ENCODE peak calls at places on chromosome 16, in five cellular contexts. One of them, this sample, is unnamed.

GRCh38 chr16:58062821-58063220 is 37.3 kb downstream of the MMP15 start:
- DNase-seq in GM12878: no peak
- DNase-seq in K562: no peak
- DNase-seq in HepG2: no peak
- DNase-seq in H1: no peak
- DNase-seq in this sample: no peak

GRCh38 chr16:86930001-86930400 is 351.7 kb downstream of the FOXL1 start:
- DNase-seq in HepG2: no peak
- DNase-seq in H1: no peak
- DNase-seq in K562: no peak
- DNase-seq in GM12878: no peak
- DNase-seq in this sample: no peak

GRCh38 chr16:920722-921121 is 50.1 kb downstream of the LMF1 start:
- DNase-seq in GM12878: no peak
- DNase-seq in HepG2: no peak
- DNase-seq in K562: no peak
- DNase-seq in H1: no peak
- DNase-seq in this sample: no peak

GRCh38 chr16:51243836-51244483 is 92.9 kb upstream of the SALL1 start:
- DNase-seq in K562: no peak
- DNase-seq in GM12878: no peak
- DNase-seq in H1: no peak
- DNase-seq in HepG2: peak
- DNase-seq in this sample: no peak

GRCh38 chr16:1674751-1675664 is 3.1 kb upstream of the JPT2 start:
- DNase-seq in GM12878: no peak
- DNase-seq in HepG2: no peak
- DNase-seq in K562: no peak
- DNase-seq in H1: no peak
- DNase-seq in this sample: no peak

GRCh38 chr16:53043462-53043861 is 9.2 kb downstream of the CHD9NB start:
- DNase-seq in HepG2: no peak
- DNase-seq in GM12878: no peak
- DNase-seq in H1: no peak
- DNase-seq in K562: no peak
- DNase-seq in this sample: no peak

GRCh38 chr16:87834668-87835473 is 34.4 kb downstream of the SLC7A5 start:
- DNase-seq in H1: no peak
- DNase-seq in K562: no peak
- DNase-seq in HepG2: no peak
- DNase-seq in GM12878: no peak
- DNase-seq in this sample: no peak

GRCh38 chr16:50585331-50585776 is 37.2 kb downstream of the NKD1 start:
- DNase-seq in H1: no peak
- DNase-seq in K562: no peak
- DNase-seq in GM12878: no peak
- DNase-seq in HepG2: no peak
- DNase-seq in this sample: no peak

GRCh38 chr16:68447721-68448359 is 468 bp downstream of the SMPD3 start:
- DNase-seq in GM12878: no peak
- DNase-seq in H1: no peak
- DNase-seq in K562: no peak
- DNase-seq in HepG2: no peak
- DNase-seq in this sample: no peak

GRCh38 chr16:76946879-76947278 is 244.1 kb upstream of the MON1B start:
- DNase-seq in H1: no peak
- DNase-seq in GM12878: no peak
- DNase-seq in HepG2: peak
- DNase-seq in K562: peak
- DNase-seq in this sample: no peak

GRCh38 chr16:5668553-5668952 is 571.0 kb upstream of the EEF2KMT start:
- DNase-seq in H1: no peak
- DNase-seq in K562: peak
- DNase-seq in HepG2: no peak
- DNase-seq in GM12878: no peak
- DNase-seq in this sample: no peak

GRCh38 chr16:88340755-88341150 is 42.0 kb upstream of the ZNF469 start:
- DNase-seq in HepG2: no peak
- DNase-seq in GM12878: no peak
- DNase-seq in H1: no peak
- DNase-seq in K562: no peak
- DNase-seq in this sample: no peak

GRCh38 chr16:49856741-49857330 is 924 bp upstream of the ZNF423 start:
- DNase-seq in K562: peak
- DNase-seq in H1: no peak
- DNase-seq in GM12878: no peak
- DNase-seq in HepG2: peak
- DNase-seq in this sample: peak

GRCh38 chr16:9457215-9457614 is 365.8 kb downstream of the HAPSTR1 start:
- DNase-seq in K562: no peak
- DNase-seq in HepG2: no peak
- DNase-seq in H1: no peak
- DNase-seq in GM12878: no peak
- DNase-seq in this sample: no peak

GRCh38 chr16:56643080-56643778 is 4.8 kb downstream of the MT1A start:
- DNase-seq in K562: peak
- DNase-seq in H1: no peak
- DNase-seq in GM12878: no peak
- DNase-seq in HepG2: peak
- DNase-seq in this sample: peak

GRCh38 chr16:13553453-13553985 is 366.4 kb upstream of the ERCC4 start:
- DNase-seq in GM12878: peak
- DNase-seq in K562: no peak
- DNase-seq in H1: no peak
- DNase-seq in HepG2: no peak
- DNase-seq in this sample: no peak

GRCh38 chr16:3513892-3514600 is 13.2 kb downstream of the CLUAP1 start:
- DNase-seq in HepG2: peak
- DNase-seq in GM12878: no peak
- DNase-seq in K562: no peak
- DNase-seq in H1: no peak
- DNase-seq in this sample: no peak
- TF ChIP-seq SP1 in HepG2: no peak
- TF ChIP-seq SP1 in GM12878: no peak
- TF ChIP-seq SP1 in K562: no peak
- TF ChIP-seq SP1 in H1: no peak
- TF ChIP-seq SP1 in this sample: no peak

GRCh38 chr16:75110637-75111513 is 5.7 kb downstream of the LDHD start:
- DNase-seq in H1: peak
- DNase-seq in HepG2: peak
- DNase-seq in K562: peak
- DNase-seq in GM12878: peak
- DNase-seq in this sample: peak

GRCh38 chr16:75107505-75107904 is 9.1 kb downstream of the LDHD start:
- DNase-seq in K562: no peak
- DNase-seq in HepG2: no peak
- DNase-seq in GM12878: no peak
- DNase-seq in H1: no peak
- DNase-seq in this sample: no peak

GRCh38 chr16:75111514-75112280 is 4.9 kb downstream of the LDHD start:
- DNase-seq in HepG2: no peak
- DNase-seq in H1: no peak
- DNase-seq in GM12878: no peak
- DNase-seq in K562: no peak
- DNase-seq in this sample: no peak

GRCh38 chr16:75108792-75109731 is 7.5 kb downstream of the LDHD start:
- DNase-seq in H1: no peak
- DNase-seq in HepG2: no peak
- DNase-seq in K562: no peak
- DNase-seq in GM12878: peak
- DNase-seq in this sample: no peak

DNA sequence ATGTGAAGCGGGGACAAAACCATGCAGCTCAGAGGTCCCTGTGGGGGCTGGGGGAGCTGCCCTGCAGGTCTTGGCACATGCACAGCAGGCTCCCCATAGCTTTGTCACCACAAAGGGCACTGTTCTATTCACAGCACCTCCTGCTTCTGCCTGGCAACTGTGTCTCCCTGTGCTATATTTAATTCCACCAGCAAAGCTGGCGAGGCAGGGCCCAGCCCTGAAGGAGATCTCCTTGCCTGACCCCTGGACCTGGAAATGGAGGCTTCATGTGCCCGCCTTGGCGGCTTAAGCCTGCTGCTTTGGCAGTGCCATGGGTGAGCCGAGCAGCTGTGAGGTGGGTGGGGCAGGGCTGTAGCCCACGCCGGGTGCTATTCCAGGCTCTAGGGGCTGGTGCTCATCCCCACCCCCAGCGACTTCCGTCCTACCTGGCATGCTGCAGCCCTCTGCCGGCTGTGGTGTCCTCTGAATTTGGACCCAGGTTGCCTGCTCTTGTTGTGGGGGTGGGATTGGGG is 6.8 kb downstream of the LDHD start:
- DNase-seq in HepG2: no peak
- DNase-seq in H1: no peak
- DNase-seq in GM12878: no peak
- DNase-seq in K562: no peak
- DNase-seq in this sample: no peak
- TF ChIP-seq USF2 in HepG2: no peak
- TF ChIP-seq USF2 in H1: no peak
- TF ChIP-seq USF2 in GM12878: no peak
- TF ChIP-seq USF2 in K562: no peak
- TF ChIP-seq USF2 in this sample: no peak

DNA sequence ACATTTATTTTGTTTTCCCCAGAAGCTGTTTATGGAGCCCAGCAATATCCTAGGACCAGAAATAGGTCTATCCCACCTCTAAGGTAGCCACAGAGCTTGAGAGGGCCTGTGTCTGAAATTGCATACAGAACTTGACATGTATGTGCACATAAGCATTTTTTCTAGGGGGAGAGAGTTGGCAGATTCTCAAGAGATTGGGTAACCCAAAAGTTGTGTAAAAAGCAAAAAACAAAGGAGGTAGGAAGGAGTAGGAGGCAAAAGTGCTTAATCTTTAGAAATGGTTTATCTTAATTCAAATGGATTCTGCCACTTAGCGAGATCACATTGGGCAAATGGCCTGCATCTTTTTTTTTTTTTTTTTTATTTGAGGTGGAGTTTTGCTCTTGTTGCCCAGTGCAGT is 3.5 kb downstream of the PLK1 start:
- DNase-seq in K562: no peak
- DNase-seq in HepG2: no peak
- DNase-seq in GM12878: no peak
- DNase-seq in H1: no peak
- DNase-seq in this sample: no peak
- TF ChIP-seq SP1 in K562: no peak
- TF ChIP-seq SP1 in HepG2: no peak
- TF ChIP-seq SP1 in GM12878: no peak
- TF ChIP-seq SP1 in H1: no peak
- TF ChIP-seq SP1 in this sample: no peak

GRCh38 chr16:84543931-84544776 is 39.7 kb upstream of the MEAK7 start:
- DNase-seq in K562: no peak
- DNase-seq in HepG2: no peak
- DNase-seq in H1: no peak
- DNase-seq in GM12878: no peak
- DNase-seq in this sample: no peak
- TF ChIP-seq USF2 in K562: no peak
- TF ChIP-seq USF2 in HepG2: no peak
- TF ChIP-seq USF2 in H1: no peak
- TF ChIP-seq USF2 in GM12878: no peak
- TF ChIP-seq USF2 in this sample: no peak

DNA sequence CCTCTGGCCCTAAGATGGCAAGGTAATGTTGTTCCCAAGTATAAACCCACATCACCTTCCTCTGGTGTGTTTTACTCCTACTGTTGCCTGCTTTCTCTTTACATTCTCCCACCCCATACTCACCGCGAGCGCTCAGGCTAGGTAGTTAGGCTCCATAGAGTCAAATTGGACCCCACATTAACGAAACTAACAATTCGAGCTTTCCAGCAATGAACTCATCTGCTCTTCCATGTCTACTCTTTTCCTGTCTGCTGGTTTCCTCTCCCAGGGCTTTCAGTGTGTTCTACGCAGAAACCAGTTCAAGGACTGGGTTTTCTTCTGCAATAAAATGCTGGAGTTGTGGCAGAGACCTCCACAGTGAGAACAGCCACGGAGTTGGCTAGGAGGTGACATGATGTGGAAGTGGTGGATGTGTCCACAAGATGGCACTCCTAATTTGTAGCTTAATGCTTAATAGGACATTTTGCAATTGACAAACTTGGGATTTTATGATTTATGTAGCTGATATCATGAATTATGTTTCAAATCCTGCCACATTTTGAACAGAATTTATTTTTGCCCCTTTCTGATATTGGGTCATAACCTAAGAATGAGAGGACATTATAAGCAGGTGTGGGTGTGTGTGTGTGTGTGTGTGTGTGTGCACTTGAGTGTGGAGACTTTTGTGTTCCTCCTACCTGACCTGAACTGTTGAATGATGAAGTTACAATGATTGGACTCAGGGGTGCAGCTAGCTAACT is 2.2 kb upstream of the UQCRC2 start:
- DNase-seq in GM12878: no peak
- DNase-seq in K562: peak
- DNase-seq in H1: no peak
- DNase-seq in HepG2: peak
- DNase-seq in this sample: no peak
- TF ChIP-seq SP1 in GM12878: no peak
- TF ChIP-seq SP1 in K562: no peak
- TF ChIP-seq SP1 in H1: no peak
- TF ChIP-seq SP1 in HepG2: no peak
- TF ChIP-seq SP1 in this sample: no peak

GRCh38 chr16:66705790-66706505 is 9.4 kb upstream of the CMTM4 start:
- DNase-seq in H1: no peak
- DNase-seq in HepG2: no peak
- DNase-seq in K562: no peak
- DNase-seq in GM12878: no peak
- DNase-seq in this sample: no peak
- TF ChIP-seq USF2 in H1: no peak
- TF ChIP-seq USF2 in HepG2: no peak
- TF ChIP-seq USF2 in K562: no peak
- TF ChIP-seq USF2 in GM12878: no peak
- TF ChIP-seq USF2 in this sample: no peak

DNA sequence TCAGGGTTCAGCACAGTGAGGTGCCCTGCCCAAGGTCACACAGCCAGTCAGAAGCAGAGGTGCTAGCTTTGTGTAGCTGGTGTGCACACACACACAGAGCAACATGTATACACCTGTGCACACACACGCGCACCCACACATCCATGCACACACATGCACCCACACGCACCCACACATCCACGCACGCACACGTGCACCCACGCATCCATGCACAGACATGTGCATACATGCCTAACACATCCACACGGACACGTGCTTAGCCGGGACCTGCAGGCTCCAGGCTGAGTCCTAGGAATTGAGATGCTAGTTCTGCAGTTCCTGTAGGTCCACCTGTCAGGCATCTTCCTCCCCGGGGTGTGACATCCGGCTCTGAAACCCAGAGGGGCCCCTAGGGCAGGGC is 13.0 kb upstream of the DPEP1 start:
- DNase-seq in K562: no peak
- DNase-seq in H1: no peak
- DNase-seq in GM12878: no peak
- DNase-seq in HepG2: no peak
- DNase-seq in this sample: no peak
- TF ChIP-seq SP1 in K562: no peak
- TF ChIP-seq SP1 in H1: no peak
- TF ChIP-seq SP1 in GM12878: no peak
- TF ChIP-seq SP1 in HepG2: no peak
- TF ChIP-seq SP1 in this sample: no peak

GRCh38 chr16:81616321-81617020 is 162.6 kb upstream of the PLCG2 start:
- DNase-seq in HepG2: no peak
- DNase-seq in GM12878: peak
- DNase-seq in H1: no peak
- DNase-seq in K562: no peak
- DNase-seq in this sample: peak
- TF ChIP-seq USF2 in HepG2: no peak
- TF ChIP-seq USF2 in GM12878: no peak
- TF ChIP-seq USF2 in H1: no peak
- TF ChIP-seq USF2 in K562: no peak
- TF ChIP-seq USF2 in this sample: no peak